ENCODE peak calls at places on chromosomes 7 and 10, in six cellular contexts. F is stimulated activated CD8-positive, alpha-beta memory T cell treated with anti-CD3 and anti-CD28 coated beads, Interleukin-2, amount 100 ng/mL, for 48 hours; P is lung microvascular endothelial cell; Z is testis; R is activated CD8-positive, alpha-beta memory T cell treated with anti-CD3 and anti-CD28 coated beads for 4 hours; C is A549. W is an unnamed sample.

GRCh38 chr10:21499910-21500577 is 25.4 kb downstream of the SKIDA1 start:
- DNase-seq in F (no peak), P (no peak), Z (peak), R (no peak), C (no peak), W (no peak)

GRCh38 chr7:116812905-116813304 is 49.5 kb upstream of the CAPZA2 start:
- DNase-seq in F (no peak), P (no peak), Z (no peak), R (no peak), C (peak), W (no peak)

GRCh38 chr7:27774717-27775328 is 34.9 kb downstream of the TAX1BP1 start:
- DNase-seq in F (no peak), P (peak), Z (no peak), R (no peak), C (peak), W (no peak)

GRCh38 chr7:15557186-15557585 is 4.6 kb downstream of the AGMO start:
- DNase-seq in F (no peak), P (no peak), Z (no peak), R (no peak), C (peak), W (no peak)

GRCh38 chr10:22850541-22850940 is 77.3 kb upstream of the ARMC3 start:
- DNase-seq in F (no peak), P (no peak), Z (no peak), R (no peak), C (no peak), W (no peak)

GRCh38 chr10:130160775-130161174 is 24.6 kb downstream of the GLRX3 start:
- DNase-seq in F (no peak), P (no peak), Z (no peak), R (no peak), C (peak), W (no peak)

GRCh38 chr7:101428093-101428866 is 65.6 kb downstream of the COL26A1 start:
- DNase-seq in F (no peak), P (no peak), Z (no peak), R (no peak), C (no peak), W (no peak)

GRCh38 chr7:50962962-50963374 is 180.3 kb upstream of the GRB10 start:
- DNase-seq in F (no peak), P (peak), Z (peak), R (no peak), C (peak), W (peak)

GRCh38 chr10:118106426-118106825 is 59.7 kb upstream of the RAB11FIP2 start:
- DNase-seq in F (no peak), P (peak), Z (peak), R (no peak), C (peak), W (no peak)

GRCh38 chr7:47405921-47406765 is 175.8 kb downstream of the TNS3 start:
- DNase-seq in F (no peak), P (peak), Z (peak), R (no peak), C (peak), W (peak)

GRCh38 chr10:113087082-113088029 is 137.3 kb downstream of the TCF7L2 start:
- DNase-seq in F (no peak), P (peak), Z (no peak), R (no peak), C (peak), W (no peak)

GRCh38 chr10:4801405-4801804 is 24.6 kb upstream of the AKR1E2 start:
- DNase-seq in F (no peak), P (no peak), Z (no peak), R (no peak), C (no peak), W (no peak)

GRCh38 chr10:76492026-76492425 is 1060.6 kb downstream of the LRMDA start:
- DNase-seq in F (no peak), P (no peak), Z (no peak), R (no peak), C (peak), W (no peak)

GRCh38 chr7:64102656-64103400 is 57.6 kb downstream of the ZNF727 start:
- DNase-seq in F (no peak), P (no peak), Z (no peak), R (no peak), C (no peak), W (no peak)

W was measured in upper lobe of left lung.